ENCODE peak calls at places on chromosome 21, in nine cellular contexts. One of them, this sample, is unnamed.

GRCh38 chr21:45033791-45034555 is 40.4 kb upstream of the ADARB1 start:
- DNase-seq in PC-9: no peak
- DNase-seq in NB4: no peak
- DNase-seq in AG04450: no peak
- DNase-seq in GM20000: no peak
- DNase-seq in left lung: peak
- DNase-seq in HepG2: no peak
- DNase-seq in GM12865: no peak
- DNase-seq in Calu3: no peak
- DNase-seq in this sample: no peak

GRCh38 chr21:33286600-33287456 is 20.7 kb downstream of the IL10RB start:
- DNase-seq in PC-9: peak
- DNase-seq in NB4: no peak
- DNase-seq in AG04450: no peak
- DNase-seq in GM20000: no peak
- DNase-seq in left lung: no peak
- DNase-seq in HepG2: peak
- DNase-seq in GM12865: no peak
- DNase-seq in Calu3: peak
- DNase-seq in this sample: no peak

GRCh38 chr21:15005391-15005790 is 59.4 kb downstream of the NRIP1 start:
- DNase-seq in PC-9: no peak
- DNase-seq in NB4: no peak
- DNase-seq in AG04450: no peak
- DNase-seq in GM20000: no peak
- DNase-seq in left lung: no peak
- DNase-seq in HepG2: no peak
- DNase-seq in GM12865: no peak
- DNase-seq in Calu3: no peak
- DNase-seq in this sample: no peak

GRCh38 chr21:34243562-34243961 is 120.2 kb upstream of the KCNE2 start:
- DNase-seq in PC-9: peak
- DNase-seq in NB4: peak
- DNase-seq in AG04450: no peak
- DNase-seq in GM20000: no peak
- DNase-seq in left lung: no peak
- DNase-seq in HepG2: peak
- DNase-seq in GM12865: peak
- DNase-seq in Calu3: peak
- DNase-seq in this sample: no peak

GRCh38 chr21:45011911-45012660 is 62.3 kb upstream of the ADARB1 start:
- DNase-seq in PC-9: peak
- DNase-seq in NB4: no peak
- DNase-seq in AG04450: peak
- DNase-seq in GM20000: no peak
- DNase-seq in left lung: peak
- DNase-seq in HepG2: peak
- DNase-seq in GM12865: no peak
- DNase-seq in Calu3: peak
- DNase-seq in this sample: no peak

GRCh38 chr21:42626171-42626570 is 27.2 kb upstream of the PDE9A start:
- DNase-seq in PC-9: no peak
- DNase-seq in NB4: no peak
- DNase-seq in AG04450: no peak
- DNase-seq in GM20000: no peak
- DNase-seq in left lung: no peak
- DNase-seq in HepG2: no peak
- DNase-seq in GM12865: no peak
- DNase-seq in Calu3: no peak
- DNase-seq in this sample: no peak

GRCh38 chr21:34546556-34546955 is 34.5 kb upstream of the KCNE1 start:
- DNase-seq in PC-9: no peak
- DNase-seq in NB4: no peak
- DNase-seq in AG04450: no peak
- DNase-seq in GM20000: no peak
- DNase-seq in left lung: no peak
- DNase-seq in HepG2: no peak
- DNase-seq in GM12865: no peak
- DNase-seq in Calu3: no peak
- DNase-seq in this sample: no peak

GRCh38 chr21:33380483-33380998 is 22.7 kb upstream of the IFNGR2 start:
- DNase-seq in PC-9: peak
- DNase-seq in NB4: peak
- DNase-seq in AG04450: no peak
- DNase-seq in GM20000: peak
- DNase-seq in left lung: peak
- DNase-seq in HepG2: peak
- DNase-seq in GM12865: peak
- DNase-seq in Calu3: peak
- DNase-seq in this sample: peak

GRCh38 chr21:44834951-44835646 is 17.2 kb upstream of the SUMO3 start:
- DNase-seq in PC-9: no peak
- DNase-seq in NB4: no peak
- DNase-seq in AG04450: no peak
- DNase-seq in GM20000: no peak
- DNase-seq in left lung: no peak
- DNase-seq in HepG2: no peak
- DNase-seq in GM12865: no peak
- DNase-seq in Calu3: peak
- DNase-seq in this sample: no peak

GRCh38 chr21:42314616-42315295 is 453 bp downstream of the TFF3 start:
- DNase-seq in PC-9: no peak
- DNase-seq in NB4: no peak
- DNase-seq in AG04450: no peak
- DNase-seq in GM20000: no peak
- DNase-seq in left lung: no peak
- DNase-seq in HepG2: peak
- DNase-seq in GM12865: no peak
- DNase-seq in Calu3: no peak
- DNase-seq in this sample: no peak

GRCh38 chr21:27633631-27634030 is 666.7 kb upstream of the ADAMTS5 start:
- DNase-seq in PC-9: no peak
- DNase-seq in NB4: no peak
- DNase-seq in AG04450: no peak
- DNase-seq in GM20000: no peak
- DNase-seq in left lung: no peak
- DNase-seq in HepG2: no peak
- DNase-seq in GM12865: no peak
- DNase-seq in Calu3: no peak
- DNase-seq in this sample: no peak
- TF ChIP-seq CTCF in PC-9: no peak
- TF ChIP-seq CTCF in NB4: no peak
- TF ChIP-seq CTCF in AG04450: no peak
- TF ChIP-seq CTCF in GM20000: no peak
- TF ChIP-seq CTCF in left lung: no peak
- TF ChIP-seq CTCF in HepG2: no peak
- TF ChIP-seq CTCF in GM12865: no peak
- TF ChIP-seq CTCF in Calu3: no peak
- TF ChIP-seq CTCF in this sample: no peak

DNA sequence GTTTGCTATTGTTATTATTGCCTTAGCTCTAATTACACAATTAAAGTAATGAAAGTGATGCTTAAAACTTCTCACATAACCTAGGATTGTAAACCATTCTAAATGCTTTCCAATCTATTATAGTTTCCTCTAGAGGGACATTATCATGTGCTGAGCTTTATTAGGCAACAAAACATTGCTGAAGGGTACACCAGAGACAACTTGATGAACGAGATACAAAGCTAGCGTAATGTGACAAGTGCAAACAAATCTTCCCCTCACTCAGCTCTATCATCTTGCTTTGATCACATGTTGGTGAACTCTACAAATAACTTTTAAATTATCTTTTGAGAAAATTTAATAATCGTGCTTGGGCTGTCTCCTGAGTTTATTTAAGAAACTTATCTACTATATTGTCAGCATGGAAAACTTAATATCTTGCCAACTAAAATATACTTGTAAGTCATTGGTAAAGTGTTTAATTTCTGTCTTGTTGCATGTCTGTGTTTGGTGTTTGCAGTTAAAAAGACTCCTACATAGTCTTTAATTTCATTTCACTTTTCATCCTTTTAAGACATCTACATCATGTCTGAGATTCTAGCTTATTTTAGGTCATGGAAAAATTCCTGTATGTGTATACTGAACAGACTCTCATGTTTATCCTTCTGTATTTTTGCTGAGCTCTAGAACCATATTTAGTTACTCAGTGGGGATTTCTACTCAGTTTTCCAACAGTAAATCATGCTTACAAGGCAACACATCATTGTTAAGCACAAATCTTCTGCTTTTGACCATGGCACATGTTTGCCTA is 104.2 kb upstream of the ADAMTS5 start:
- DNase-seq in PC-9: no peak
- DNase-seq in NB4: no peak
- DNase-seq in AG04450: no peak
- DNase-seq in GM20000: no peak
- DNase-seq in left lung: no peak
- DNase-seq in HepG2: no peak
- DNase-seq in GM12865: no peak
- DNase-seq in Calu3: no peak
- DNase-seq in this sample: no peak
- TF ChIP-seq CTCF in PC-9: no peak
- TF ChIP-seq CTCF in NB4: no peak
- TF ChIP-seq CTCF in AG04450: no peak
- TF ChIP-seq CTCF in GM20000: no peak
- TF ChIP-seq CTCF in left lung: no peak
- TF ChIP-seq CTCF in HepG2: no peak
- TF ChIP-seq CTCF in GM12865: no peak
- TF ChIP-seq CTCF in Calu3: no peak
- TF ChIP-seq CTCF in this sample: no peak

GRCh38 chr21:26773058-26773457 is 72.2 kb downstream of the ADAMTS1 start:
- DNase-seq in PC-9: no peak
- DNase-seq in NB4: no peak
- DNase-seq in AG04450: no peak
- DNase-seq in GM20000: no peak
- DNase-seq in left lung: no peak
- DNase-seq in HepG2: no peak
- DNase-seq in GM12865: no peak
- DNase-seq in Calu3: no peak
- DNase-seq in this sample: no peak

GRCh38 chr21:26766826-26767325 is 78.3 kb downstream of the ADAMTS1 start:
- DNase-seq in PC-9: no peak
- DNase-seq in NB4: no peak
- DNase-seq in AG04450: no peak
- DNase-seq in GM20000: no peak
- DNase-seq in left lung: no peak
- DNase-seq in HepG2: no peak
- DNase-seq in GM12865: no peak
- DNase-seq in Calu3: no peak
- DNase-seq in this sample: no peak

GRCh38 chr21:26769613-26770188 is 75.5 kb downstream of the ADAMTS1 start:
- DNase-seq in PC-9: no peak
- DNase-seq in NB4: peak
- DNase-seq in AG04450: peak
- DNase-seq in GM20000: no peak
- DNase-seq in left lung: no peak
- DNase-seq in HepG2: no peak
- DNase-seq in GM12865: no peak
- DNase-seq in Calu3: peak
- DNase-seq in this sample: no peak
- TF ChIP-seq CTCF in PC-9: peak
- TF ChIP-seq CTCF in NB4: peak
- TF ChIP-seq CTCF in AG04450: peak
- TF ChIP-seq CTCF in GM20000: no peak
- TF ChIP-seq CTCF in left lung: peak
- TF ChIP-seq CTCF in HepG2: peak
- TF ChIP-seq CTCF in GM12865: peak
- TF ChIP-seq CTCF in Calu3: no peak
- TF ChIP-seq CTCF in this sample: peak

GRCh38 chr21:36980280-36981048 is 14.0 kb upstream of the HLCS start:
- DNase-seq in PC-9: peak
- DNase-seq in NB4: no peak
- DNase-seq in AG04450: no peak
- DNase-seq in GM20000: no peak
- DNase-seq in left lung: peak
- DNase-seq in HepG2: no peak
- DNase-seq in GM12865: no peak
- DNase-seq in Calu3: peak
- DNase-seq in this sample: no peak
- TF ChIP-seq CTCF in PC-9: no peak
- TF ChIP-seq CTCF in NB4: no peak
- TF ChIP-seq CTCF in AG04450: no peak
- TF ChIP-seq CTCF in GM20000: no peak
- TF ChIP-seq CTCF in left lung: peak
- TF ChIP-seq CTCF in HepG2: no peak
- TF ChIP-seq CTCF in GM12865: no peak
- TF ChIP-seq CTCF in Calu3: no peak
- TF ChIP-seq CTCF in this sample: no peak

DNA sequence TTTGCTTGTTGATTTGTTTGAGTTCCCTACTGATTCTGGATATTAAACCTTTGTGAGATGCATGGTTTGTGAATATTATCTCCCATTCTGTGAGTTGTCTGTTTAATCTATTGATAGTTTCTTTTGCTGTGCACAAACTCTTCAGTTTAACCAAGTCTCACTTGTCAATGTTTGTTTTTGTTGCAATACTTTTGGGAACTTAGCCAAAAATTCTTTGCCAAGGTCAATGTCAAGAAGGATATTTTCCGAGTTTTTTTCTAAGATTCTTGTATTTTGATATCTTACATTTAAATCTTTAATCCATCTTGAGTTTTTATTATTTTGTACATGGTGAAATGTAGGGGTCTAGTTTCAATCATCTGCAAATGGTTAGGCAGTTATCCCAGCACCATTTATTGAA is 1230.7 kb upstream of the NCAM2 start:
- DNase-seq in PC-9: no peak
- DNase-seq in NB4: no peak
- DNase-seq in AG04450: no peak
- DNase-seq in GM20000: no peak
- DNase-seq in left lung: no peak
- DNase-seq in HepG2: no peak
- DNase-seq in GM12865: no peak
- DNase-seq in Calu3: no peak
- DNase-seq in this sample: no peak
- TF ChIP-seq CTCF in PC-9: no peak
- TF ChIP-seq CTCF in NB4: no peak
- TF ChIP-seq CTCF in AG04450: no peak
- TF ChIP-seq CTCF in GM20000: no peak
- TF ChIP-seq CTCF in left lung: no peak
- TF ChIP-seq CTCF in HepG2: no peak
- TF ChIP-seq CTCF in GM12865: no peak
- TF ChIP-seq CTCF in Calu3: no peak
- TF ChIP-seq CTCF in this sample: no peak

This sample was measured in natural killer cell.